ENCODE peak calls at places on chromosomes 2 and 18, in six cellular contexts. X is RPMI7951, W is T-helper 2 cell, F is IMR-90, R is Right ventricle myocardium superior, G is lung. M is an unnamed sample.
A peak's percentile ranks its signal among the peaks of the same experiment; 100 is the strongest.

GRCh38 chr18:1222880-1223279 is 318.2 kb downstream of the ADCYAP1 start:
- DNase-seq in F (no peak), W (no peak), X (no peak), R (no peak), G (no peak), M (no peak)

GRCh38 chr2:288743-289361 is 961 bp upstream of the ALKAL2 start:
- DNase-seq in F (no peak), X (no peak), R (no peak), G (no peak), W (no peak), M (no peak)

GRCh38 chr2:177285892-177286715 is 21.6 kb upstream of the NFE2L2 start:
- DNase-seq in X (no peak), W (no peak), G (no peak), F (no peak), R (no peak), M (no peak)

GRCh38 chr2:230664128-230664527 is 48.5 kb upstream of the CAB39 start:
- DNase-seq in F (peak; percentile 75), W (peak; percentile 70), R (peak; percentile 75), G (no peak), X (peak; percentile 63), M (no peak)

GRCh38 chr2:9287400-9288059 is 80.9 kb downstream of the ASAP2 start:
- DNase-seq in X (peak; percentile 100), R (no peak), F (peak; percentile 99), G (no peak), W (no peak), M (peak; percentile 99)

GRCh38 chr2:109614715-109615636 is 812 bp downstream of the SOWAHC start:
- DNase-seq in W (peak; percentile 23), R (peak; percentile 45), F (no peak), X (peak; percentile 9), G (peak; percentile 31), M (no peak)

GRCh38 chr18:13914170-13914569 is 1.2 kb downstream of the MC2R start:
- DNase-seq in R (no peak), F (no peak), G (no peak), W (no peak), X (no peak), M (no peak)

GRCh38 chr2:25310690-25310964 is 31.1 kb downstream of the DNMT3A start:
- DNase-seq in W (no peak), R (no peak), X (no peak), G (no peak), F (no peak), M (no peak)

GRCh38 chr2:127140543-127140942 is 33.6 kb upstream of the BIN1 start:
- DNase-seq in R (no peak), W (no peak), F (no peak), G (no peak), X (no peak), M (no peak)

GRCh38 chr18:74942319-74942910 is 266.5 kb downstream of the PTGR3 start:
- DNase-seq in W (peak; percentile 73), F (peak; percentile 75), G (no peak), R (no peak), X (no peak), M (no peak)

GRCh38 chr2:160409480-160409879 is 84.1 kb downstream of the RBMS1 start:
- DNase-seq in W (no peak), R (no peak), X (no peak), F (no peak), G (no peak), M (no peak)

GRCh38 chr2:207041753-207042152 is 102.4 kb downstream of the CPO start:
- DNase-seq in X (no peak), G (no peak), W (no peak), F (no peak), R (no peak), M (no peak)

GRCh38 chr2:200852605-200853004 is 11.9 kb downstream of the CLK1 start:
- DNase-seq in G (no peak), R (no peak), W (no peak), X (no peak), F (no peak), M (no peak)